ENCODE peak calls at places on chromosomes 3 and 15, in five cellular contexts. V is A549, L is K562, N is HepG2, E is GM12878. I is an unnamed sample.

GRCh38 chr3:104907507-104907906 is 459.2 kb upstream of the ALCAM start:
- DNase-seq in L (no peak), E (no peak), V (no peak), N (no peak), I (peak)

GRCh38 chr3:129892486-129892856 is 1.0 kb downstream of the TMCC1 start:
- DNase-seq in L (no peak), N (no peak), E (no peak), V (no peak), I (no peak)

GRCh38 chr3:195155842-195156241 is 115.1 kb downstream of the XXYLT1 start:
- DNase-seq in N (no peak), L (no peak), E (no peak), V (no peak), I (peak)

GRCh38 chr3:177646749-177647148 is 449.5 kb upstream of the TBL1XR1 start:
- DNase-seq in N (no peak), E (no peak), L (no peak), V (no peak), I (no peak)

GRCh38 chr3:156307704-156308103 is 187.3 kb downstream of the KCNAB1 start:
- DNase-seq in E (no peak), V (no peak), L (no peak), N (no peak), I (peak)

GRCh38 chr3:45211466-45212094 is 14.5 kb downstream of the TMEM158 start:
- DNase-seq in N (no peak), L (no peak), E (no peak), V (no peak), I (no peak)

GRCh38 chr3:132445812-132446211 is 28.5 kb downstream of the DNAJC13 start:
- DNase-seq in L (no peak), V (peak), N (no peak), E (no peak), I (peak)

GRCh38 chr3:52270252-52270754 is 8.1 kb downstream of the WDR82 start:
- DNase-seq in E (no peak), L (no peak), N (no peak), V (no peak), I (peak)

GRCh38 chr3:141489184-141489583 is 2.4 kb downstream of the RASA2 start:
- DNase-seq in L (no peak), E (no peak), V (no peak), N (no peak), I (no peak)

GRCh38 chr3:11452988-11453847 is 181.0 kb downstream of the ATG7 start:
- DNase-seq in N (peak), E (no peak), L (no peak), V (no peak), I (peak)

GRCh38 chr15:60788514-60789091 is 309.7 kb upstream of the ICE2 start:
- DNase-seq in N (no peak), V (no peak), L (no peak), E (no peak), I (no peak)

GRCh38 chr3:88203537-88204143 is 53.9 kb downstream of the C3orf38 start:
- DNase-seq in N (peak), V (peak), E (peak), L (peak), I (peak)

GRCh38 chr3:110384601-110385000 is 687.0 kb upstream of the NECTIN3 start:
- DNase-seq in E (no peak), L (no peak), N (no peak), V (peak), I (no peak)

GRCh38 chr3:16119887-16120286 is 54.6 kb upstream of the GALNT15 start:
- DNase-seq in N (no peak), E (no peak), L (no peak), V (no peak), I (no peak)

GRCh38 chr15:81001180-81002003 is 669 bp downstream of the TLNRD1 start:
- DNase-seq in V (peak), E (no peak), N (no peak), L (peak), I (peak)

GRCh38 chr3:58646503-58646902 is 20.1 kb downstream of the FAM3D start:
- DNase-seq in E (no peak), V (no peak), L (no peak), N (no peak), I (peak)

GRCh38 chr15:66306381-66306780 is 13.0 kb downstream of the DIS3L start:
- DNase-seq in E (no peak), V (no peak), L (no peak), N (no peak), I (no peak)

GRCh38 chr3:34206996-34207395 is 408.6 kb downstream of the PDCD6IP start:
- DNase-seq in N (no peak), E (no peak), L (no peak), V (peak), I (peak)

GRCh38 chr3:72487078-72487765 is 361.0 kb downstream of the SHQ1 start:
- DNase-seq in L (peak), E (no peak), V (peak), N (peak), I (peak)

GRCh38 chr3:147159141-147159540 is 247.2 kb downstream of the ZIC4 start:
- DNase-seq in N (no peak), E (no peak), V (no peak), L (no peak), I (no peak)

GRCh38 chr3:147157629-147158028 is 248.7 kb downstream of the ZIC4 start:
- DNase-seq in E (no peak), L (no peak), V (no peak), N (no peak), I (no peak)

GRCh38 chr3:147162743-147163142 is 243.6 kb downstream of the ZIC4 start:
- DNase-seq in N (no peak), L (no peak), E (no peak), V (no peak), I (no peak)

GRCh38 chr3:147161833-147162232 is 244.5 kb downstream of the ZIC4 start:
- DNase-seq in E (no peak), V (no peak), N (no peak), L (no peak), I (no peak)
- TF ChIP-seq MYC in E (no peak), V (no peak), N (no peak), L (no peak), I (no peak)

GRCh38 chr15:88038261-88038660 is 218.3 kb downstream of the NTRK3 start:
- DNase-seq in E (no peak), V (no peak), N (no peak), L (no peak), I (no peak)

GRCh38 chr15:88036154-88036839 is 220.2 kb downstream of the NTRK3 start:
- DNase-seq in E (no peak), N (no peak), L (no peak), V (no peak), I (no peak)

GRCh38 chr15:88040516-88040915 is 216.0 kb downstream of the NTRK3 start:
- DNase-seq in E (no peak), V (no peak), N (no peak), L (no peak), I (no peak)

GRCh38 chr15:88043396-88043795 is 213.1 kb downstream of the NTRK3 start:
- DNase-seq in L (no peak), V (no peak), N (no peak), E (no peak), I (no peak)

GRCh38 chr15:88042047-88042446 is 214.5 kb downstream of the NTRK3 start:
- DNase-seq in V (no peak), L (no peak), N (no peak), E (no peak), I (no peak)
- H3K27ac ChIP-seq in V (no peak), L (no peak), N (no peak), E (no peak), I (no peak)

GRCh38 chr3:55488398-55489055 is 1.4 kb upstream of the WNT5A start:
- DNase-seq in V (peak), E (peak), L (peak), N (no peak), I (peak)

GRCh38 chr3:55486101-55486856 is 827 bp downstream of the WNT5A start:
- DNase-seq in L (no peak), E (no peak), N (no peak), V (no peak), I (peak)

GRCh38 chr3:55486857-55487375 is at the start of gene WNT5A:
- DNase-seq in L (no peak), N (no peak), E (no peak), V (peak), I (peak)

GRCh38 chr3:55489804-55490132 is 2.7 kb upstream of the WNT5A start:
- DNase-seq in V (no peak), N (no peak), E (no peak), L (no peak), I (no peak)

DNA sequence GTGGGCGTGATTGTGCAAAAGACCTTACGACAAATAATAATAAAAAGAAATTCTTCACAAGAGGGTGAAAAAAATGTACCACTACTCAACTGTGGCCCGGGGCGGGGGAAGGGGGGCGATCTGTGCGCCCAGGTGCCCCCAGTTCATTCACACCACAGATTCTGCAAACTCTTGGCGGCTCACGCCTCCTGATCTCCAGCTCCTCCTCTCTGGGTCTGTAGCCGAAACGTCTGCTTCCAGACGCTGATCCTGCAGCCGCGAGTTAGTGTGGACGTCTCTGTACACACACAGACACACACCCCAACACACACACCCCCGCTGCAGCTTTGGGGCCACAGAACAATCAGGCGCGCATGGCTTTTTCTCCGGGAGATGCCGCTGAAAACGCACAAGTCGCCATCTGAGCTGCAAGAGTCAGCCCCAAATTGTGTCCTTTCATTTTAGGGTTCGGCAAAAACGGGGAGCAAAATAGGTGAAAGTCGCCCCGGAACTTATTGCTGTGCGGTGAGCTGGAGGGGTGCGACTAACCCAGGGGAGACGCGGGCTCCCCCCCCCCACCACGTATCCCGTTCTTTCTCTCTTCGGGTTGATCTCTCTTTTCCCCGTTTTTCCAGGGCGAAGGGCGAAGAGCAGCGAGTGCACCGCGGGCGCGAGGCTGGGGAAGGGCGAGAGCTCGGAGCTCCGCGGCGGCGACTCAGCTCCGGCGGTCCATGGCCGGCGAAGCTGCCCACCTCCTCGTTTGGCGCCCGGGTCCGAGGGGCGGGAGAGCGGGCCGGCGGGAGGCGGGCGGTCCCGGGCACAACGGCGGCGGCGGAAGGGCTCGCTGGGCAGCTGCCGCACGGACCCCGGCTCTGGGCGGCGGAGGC is 503 bp upstream of the WNT5A start:
- DNase-seq in E (no peak), V (peak), N (no peak), L (no peak), I (peak)
- TF ChIP-seq MAX in E (no peak), V (no peak), N (no peak), L (no peak), I (no peak)

GRCh38 chr15:38540516-38540915 is 24.1 kb downstream of the RASGRP1 start:
- DNase-seq in V (no peak), L (no peak), E (no peak), N (no peak), I (no peak)
- TF ChIP-seq MYC in V (no peak), L (no peak), E (no peak), N (no peak), I (no peak)

DNA sequence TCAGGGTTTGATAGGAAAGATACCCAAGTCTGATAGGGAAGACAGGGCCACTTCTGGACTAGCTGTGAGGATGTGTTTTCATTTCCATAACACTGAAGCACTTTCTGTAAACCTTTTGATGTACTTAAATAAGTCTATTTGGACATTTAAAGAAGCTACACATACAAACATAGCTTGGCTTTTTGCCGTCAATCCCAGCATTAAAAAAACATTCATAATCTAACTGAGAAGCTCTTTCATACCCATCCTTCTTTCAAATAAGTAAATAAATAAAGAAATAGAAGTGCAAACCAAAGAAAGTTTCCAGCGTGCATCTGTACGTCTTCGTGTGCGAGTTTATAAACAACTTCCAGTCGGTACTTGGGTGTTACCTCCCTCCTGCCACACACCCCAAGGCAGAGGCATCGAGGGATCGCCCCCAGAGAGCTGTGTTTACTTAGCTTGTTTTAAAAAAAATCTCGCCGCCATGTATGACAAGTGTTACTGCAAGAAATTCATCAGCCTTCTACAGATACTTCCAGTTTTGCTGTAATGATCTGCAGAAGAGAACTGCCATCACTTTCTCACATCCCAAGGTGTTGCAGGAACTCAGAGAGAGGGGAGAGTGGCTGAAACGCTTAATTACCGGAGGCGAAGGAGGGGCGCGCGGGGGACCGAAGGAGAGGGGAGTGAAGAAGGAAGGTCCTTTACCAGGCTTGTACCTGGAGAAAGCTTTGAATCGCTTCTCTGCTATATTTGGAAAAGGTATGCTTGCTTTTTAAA is 9.0 kb upstream of the MEIS2 start:
- DNase-seq in V (no peak), N (no peak), L (no peak), E (no peak), I (no peak)
- H3K27ac ChIP-seq in V (no peak), N (no peak), L (no peak), E (no peak), I (no peak)